ENCODE peak calls at places on chromosomes 7 and 10, in seven cellular contexts. G, T, P, J, Q, M and F are unnamed samples.

GRCh38 chr7:129609666-129610065 is 1.9 kb upstream of the NRF1 start:
- DNase-seq in G (no peak), T (peak; percentile 26), P (no peak), J (no peak), Q (peak; percentile 36), M (no peak), F (no peak)

GRCh38 chr7:131170440-131171105 is 157.1 kb upstream of the MKLN1 start:
- DNase-seq in G (no peak), T (no peak), P (no peak), J (no peak), Q (peak; percentile 58), M (peak; percentile 29), F (no peak)

GRCh38 chr7:47435889-47436312 is 146.0 kb downstream of the TNS3 start:
- DNase-seq in G (peak; percentile 93), T (peak; percentile 90), P (peak; percentile 57), J (peak; percentile 70), Q (peak; percentile 79), M (peak; percentile 77), F (peak; percentile 75)

GRCh38 chr7:30285531-30286284 is 1.3 kb downstream of the ZNRF2 start:
- DNase-seq in G (peak; percentile 75), T (peak; percentile 78), P (no peak), J (no peak), Q (peak; percentile 90), M (peak; percentile 76), F (no peak)

GRCh38 chr10:99369551-99369950 is 40.4 kb downstream of the CNNM1 start:
- DNase-seq in G (no peak), T (no peak), P (no peak), J (no peak), Q (peak; percentile 22), M (no peak), F (no peak)

GRCh38 chr7:41994046-41994745 is 242.8 kb downstream of the GLI3 start:
- DNase-seq in G (no peak), T (no peak), P (no peak), J (no peak), Q (no peak), M (peak; percentile 69), F (no peak)

GRCh38 chr10:1567742-1568495 is 169.4 kb downstream of the ADARB2 start:
- DNase-seq in G (no peak), T (no peak), P (no peak), J (no peak), Q (no peak), M (no peak), F (no peak)

GRCh38 chr10:99682752-99683151 is 23.4 kb downstream of the ENTPD7 start:
- DNase-seq in G (peak; percentile 26), T (peak; percentile 8), P (no peak), J (peak; percentile 29), Q (no peak), M (no peak), F (peak; percentile 10)

GRCh38 chr7:30564243-30564892 is 30.3 kb upstream of the GARS1 start:
- DNase-seq in G (peak; percentile 94), T (peak; percentile 90), P (peak; percentile 77), J (peak; percentile 78), Q (peak; percentile 81), M (peak; percentile 91), F (peak; percentile 78)

GRCh38 chr10:92011560-92012214 is 88.1 kb downstream of the BTAF1 start:
- DNase-seq in G (peak; percentile 64), T (peak; percentile 52), P (no peak), J (peak; percentile 69), Q (peak; percentile 66), M (peak; percentile 43), F (peak; percentile 75)

GRCh38 chr7:5622746-5623145 is 158.7 kb downstream of the RNF216 start:
- DNase-seq in G (no peak), T (no peak), P (no peak), J (no peak), Q (no peak), M (no peak), F (no peak)